ENCODE peak calls at places on chromosomes 16 and 17, in ten cellular contexts. T is stimulated activated CD8-positive, alpha-beta memory T cell treated with anti-CD3 and anti-CD28 coated beads, Interleukin-2, amount 100 ng/mL, for 1 hour; A is MV-4-11; Y is right cardiac atrium; L is SHP77; R is HT-29; S is activated B cell treated with CpG ODN at 0.5 μM for 24 hours; O is activated T-helper 9 cell treated with anti-CD3 and anti-CD28 coated beads, Interleukin-2, amount 50 U/mL, for 16 hours; K is stimulated activated naive B cell treated with anti-CD40 and anti-IgM and Interleukin-4, amounts not matched to agents 10 μg/mL and 1 μg/mL and 100 μg/mL, for 72 hours; Z is AG08396. W is an unnamed sample.

GRCh38 chr16:81716478-81717210 is 62.4 kb upstream of the PLCG2 start:
- DNase-seq in L (no peak), S (no peak), A (no peak), Y (no peak), T (no peak), Z (no peak), K (peak), O (no peak), R (no peak), W (no peak)

GRCh38 chr16:85673529-85674417 is 15.0 kb downstream of the GINS2 start:
- DNase-seq in L (peak), R (peak), O (no peak), Z (peak), Y (peak), S (no peak), A (no peak), K (no peak), T (no peak), W (no peak)

GRCh38 chr17:49968380-49969133 is 433 bp upstream of the DLX4 start:
- DNase-seq in Y (peak), L (no peak), R (peak), S (peak), K (peak), A (peak), O (peak), T (peak), Z (peak), W (peak)

GRCh38 chr16:2860826-2861567 is 3.0 kb upstream of the PRSS22 start:
- DNase-seq in S (no peak), A (no peak), L (no peak), Y (no peak), K (no peak), O (no peak), R (peak), Z (no peak), T (no peak), W (peak)

GRCh38 chr17:80183581-80184422 is 14.0 kb downstream of the CARD14 start:
- DNase-seq in Y (no peak), S (no peak), T (no peak), O (no peak), K (no peak), L (peak), R (no peak), Z (no peak), A (no peak), W (no peak)

GRCh38 chr17:35889818-35890773 is 9.9 kb upstream of the CCL5 start:
- DNase-seq in O (no peak), T (no peak), S (no peak), K (no peak), R (no peak), Z (no peak), Y (no peak), A (no peak), L (no peak), W (no peak)

GRCh38 chr17:47621293-47622178 is 28.2 kb upstream of the KPNB1 start:
- DNase-seq in S (no peak), A (no peak), O (no peak), L (no peak), T (no peak), K (no peak), R (peak), Y (peak), Z (peak), W (peak)

GRCh38 chr16:67528222-67528869 is at the start of gene RIPOR1:
- DNase-seq in K (no peak), Z (peak), S (no peak), R (no peak), L (peak), T (no peak), A (no peak), O (peak), Y (peak), W (peak)

GRCh38 chr17:50961282-50962220 is 95.4 kb upstream of the TOB1 start:
- DNase-seq in L (no peak), T (no peak), A (no peak), Z (no peak), S (no peak), K (no peak), Y (no peak), O (no peak), R (no peak), W (no peak)

GRCh38 chr17:58330997-58331814 is 2.6 kb upstream of the TSPOAP1 start:
- DNase-seq in L (no peak), K (peak), Y (no peak), R (no peak), S (peak), Z (no peak), T (peak), O (peak), A (no peak), W (no peak)

GRCh38 chr17:73160980-73161630 is 3.7 kb upstream of the SSTR2 start:
- DNase-seq in R (no peak), T (no peak), Y (no peak), A (no peak), O (no peak), Z (no peak), S (no peak), L (no peak), K (no peak), W (no peak)

GRCh38 chr17:34740936-34741515 is 161.6 kb downstream of the TMEM132E start:
- DNase-seq in O (no peak), S (no peak), R (no peak), Z (no peak), Y (no peak), T (no peak), A (no peak), L (no peak), K (no peak), W (no peak)

GRCh38 chr16:4624015-4624826 is at the start of gene MGRN1:
- DNase-seq in A (peak), R (peak), L (peak), Y (peak), S (peak), Z (peak), T (peak), O (peak), K (peak), W (peak)

GRCh38 chr17:17548044-17548443 is 43.5 kb downstream of the PEMT start:
- DNase-seq in Z (no peak), Y (peak), O (no peak), K (no peak), A (no peak), S (no peak), L (no peak), T (no peak), R (no peak), W (no peak)

W was measured in RCC 7860.